ENCODE peak calls at places on chromosomes 2 and 18, in four cellular contexts. S, N, V and T are unnamed samples.
A peak's percentile ranks its signal among the peaks of the same experiment; 100 is the strongest.

GRCh38 chr2:28544405-28544914 is 48.6 kb downstream of the PLB1 start:
- DNase-seq in V (no peak), N (no peak), S (no peak), T (no peak)

GRCh38 chr2:84815146-84815545 is 65.7 kb downstream of the TRABD2A start:
- DNase-seq in S (no peak), V (no peak), N (no peak), T (no peak)

GRCh38 chr2:238235331-238235732 is 4.5 kb downstream of the HES6 start:
- DNase-seq in N (no peak), V (no peak), S (peak; percentile 77), T (no peak)

GRCh38 chr2:218445602-218446001 is 26.7 kb downstream of the VIL1 start:
- DNase-seq in S (no peak), N (no peak), V (no peak), T (no peak)

GRCh38 chr2:239777219-239777618 is 247.9 kb downstream of the NDUFA10 start:
- DNase-seq in V (no peak), N (no peak), S (peak; percentile 42), T (peak; percentile 61)

GRCh38 chr2:71974846-71975245 is 172.8 kb downstream of the CYP26B1 start:
- DNase-seq in N (no peak), V (no peak), S (no peak), T (no peak)

GRCh38 chr2:219595250-219595649 is 2.4 kb upstream of the STK11IP start:
- DNase-seq in V (no peak), S (no peak), N (no peak), T (no peak)

GRCh38 chr2:41955641-41956040 is 92.2 kb upstream of the PKDCC start:
- DNase-seq in S (no peak), V (no peak), N (no peak), T (no peak)

GRCh38 chr18:11541179-11541578 is 68.2 kb upstream of the SLC35G4 start:
- DNase-seq in N (no peak), V (no peak), S (no peak), T (no peak)

GRCh38 chr2:128380061-128380889 is 61.6 kb upstream of the HS6ST1 start:
- DNase-seq in V (no peak), S (peak; percentile 69), N (peak; percentile 24), T (peak; percentile 82)

GRCh38 chr2:192194866-192195547 is at the start of gene TMEFF2:
- DNase-seq in V (peak; percentile 70), N (peak; percentile 67), S (peak; percentile 77), T (peak; percentile 22)

GRCh38 chr2:136116111-136116812 is 1.7 kb downstream of the CXCR4 start:
- DNase-seq in N (peak; percentile 52), V (no peak), S (peak; percentile 92), T (no peak)

GRCh38 chr2:239381709-239382134 is 19.1 kb downstream of the HDAC4 start:
- DNase-seq in V (no peak), N (peak; percentile 45), S (peak; percentile 77), T (no peak)

GRCh38 chr2:170155022-170155722 is 22.8 kb upstream of the MYO3B start:
- DNase-seq in S (no peak), V (no peak), N (no peak), T (no peak)

GRCh38 chr2:239328306-239329191 is 72.3 kb downstream of the HDAC4 start:
- DNase-seq in S (no peak), N (peak; percentile 92), V (no peak), T (no peak)

GRCh38 chr2:7419814-7420213 is 502.6 kb downstream of the RNF144A start:
- DNase-seq in N (no peak), V (no peak), S (no peak), T (no peak)

GRCh38 chr2:98701230-98701629 is 29.7 kb downstream of the MGAT4A start:
- DNase-seq in N (no peak), S (no peak), V (no peak), T (no peak)

GRCh38 chr2:207251573-207252192 is 85.9 kb upstream of the KLF7 start:
- DNase-seq in N (no peak), S (no peak), V (no peak), T (no peak)

GRCh38 chr2:166333809-166334208 is 41.9 kb downstream of the SCN9A start:
- DNase-seq in S (no peak), N (no peak), V (no peak), T (no peak)

GRCh38 chr2:170301606-170302005 is 123.7 kb downstream of the MYO3B start:
- DNase-seq in N (no peak), V (no peak), S (no peak), T (no peak)

GRCh38 chr18:25360301-25360899 is 8.4 kb upstream of the ZNF521 start:
- DNase-seq in N (no peak), V (no peak), S (no peak), T (no peak)

GRCh38 chr18:63138469-63139340 is 180.9 kb downstream of the BCL2 start:
- DNase-seq in S (peak; percentile 84), V (peak; percentile 27), N (no peak), T (no peak)

GRCh38 chr2:106030287-106031268 is 163.5 kb downstream of the UXS1 start:
- DNase-seq in V (no peak), S (no peak), N (peak; percentile 54), T (no peak)

GRCh38 chr18:79801641-79802040 is 3.9 kb downstream of the KCNG2 start:
- DNase-seq in N (no peak), V (no peak), S (peak; percentile 55), T (no peak)

GRCh38 chr2:235793163-235793752 is 299.4 kb downstream of the AGAP1 start:
- DNase-seq in N (peak; percentile 56), V (no peak), S (peak; percentile 64), T (no peak)

GRCh38 chr2:86335865-86336321 is 1.5 kb downstream of the REEP1 start:
- DNase-seq in N (no peak), S (no peak), V (no peak), T (no peak)

GRCh38 chr18:40159141-40160017 is 1795.7 kb upstream of the PIK3C3 start:
- DNase-seq in N (no peak), S (no peak), V (no peak), T (no peak)

GRCh38 chr2:184596819-184597411 is 1.4 kb upstream of the ZNF804A start:
- DNase-seq in S (no peak), V (no peak), N (no peak), T (no peak)

GRCh38 chr2:195559431-195559914 is 97.6 kb upstream of the SLC39A10 start:
- DNase-seq in S (peak; percentile 73), N (peak; percentile 36), V (peak; percentile 13), T (no peak)

GRCh38 chr18:58005036-58005435 is 39.0 kb upstream of the NEDD4L start:
- DNase-seq in V (no peak), N (no peak), S (no peak), T (no peak)

GRCh38 chr2:136135924-136136906 is 18.3 kb upstream of the CXCR4 start:
- DNase-seq in V (no peak), S (peak; percentile 93), N (no peak), T (no peak)

GRCh38 chr2:74447230-74447999 is 5.7 kb upstream of the RTKN start:
- DNase-seq in S (peak; percentile 11), N (no peak), V (no peak), T (no peak)
- TF ChIP-seq POLR2A in S (no peak), N (no peak), V (no peak), T (no peak)

GRCh38 chr2:68119504-68119903 is 38.2 kb upstream of the PNO1 start:
- DNase-seq in N (no peak), V (no peak), S (no peak), T (no peak)

GRCh38 chr2:68125821-68126220 is 31.9 kb upstream of the PNO1 start:
- DNase-seq in S (no peak), V (no peak), N (no peak), T (no peak)

GRCh38 chr2:68122680-68122964 is 35.1 kb upstream of the PNO1 start:
- DNase-seq in N (no peak), V (no peak), S (no peak), T (no peak)

GRCh38 chr2:68124321-68124720 is 33.4 kb upstream of the PNO1 start:
- DNase-seq in S (no peak), N (no peak), V (no peak), T (no peak)

GRCh38 chr2:68121873-68122679 is 35.6 kb upstream of the PNO1 start:
- DNase-seq in N (peak; percentile 82), V (peak; percentile 78), S (peak; percentile 93), T (peak; percentile 97)
- H3K4me3 ChIP-seq in N (no peak overlapping the region), V (no peak overlapping the region), S (no peak overlapping the region), T (no peak overlapping the region)

GRCh38 chr18:5973079-5973478 is 77.8 kb upstream of the TMEM200C start:
- DNase-seq in V (no peak), S (no peak), N (no peak), T (no peak)

GRCh38 chr18:5977022-5977421 is 81.7 kb upstream of the TMEM200C start:
- DNase-seq in V (no peak), S (no peak), N (no peak), T (no peak)

GRCh38 chr18:5972298-5972697 is 77.0 kb upstream of the TMEM200C start:
- DNase-seq in V (no peak), S (no peak), N (peak; percentile 72), T (no peak)

GRCh38 chr18:5974696-5975095 is 79.4 kb upstream of the TMEM200C start:
- DNase-seq in N (no peak), S (no peak), V (no peak), T (no peak)

DNA sequence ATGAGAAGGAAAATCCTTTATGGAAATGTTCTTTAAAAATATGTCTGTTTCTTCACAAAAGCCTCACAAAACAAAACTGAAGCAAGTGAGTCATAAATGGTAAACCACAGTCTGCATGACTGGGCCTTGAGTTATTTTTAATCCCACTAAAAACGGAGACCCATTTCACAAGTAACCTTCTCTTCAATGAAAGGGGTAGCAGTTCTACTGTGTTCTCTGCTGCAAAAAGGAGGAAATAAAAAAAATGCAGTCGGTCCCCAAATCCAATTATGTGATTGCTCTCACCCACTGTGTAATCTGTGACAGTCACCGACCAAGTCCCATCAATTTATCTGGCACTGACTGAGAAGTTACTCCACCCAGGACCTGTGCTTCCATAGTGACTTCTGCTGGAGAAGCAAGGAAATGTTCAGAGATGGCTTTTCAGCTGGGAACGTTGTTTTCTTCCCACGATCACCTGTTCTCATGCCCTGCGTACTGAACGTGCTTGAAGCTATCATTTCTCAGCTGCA is 79.8 kb upstream of the TMEM200C start:
- DNase-seq in N (no peak), S (no peak), V (no peak), T (no peak)
- TF ChIP-seq CTCF in N (no peak), S (no peak), V (no peak), T (no peak)

GRCh38 chr2:150485871-150486538 is 1.5 kb downstream of the RND3 start:
- DNase-seq in V (no peak), S (peak; percentile 74), N (peak; percentile 86), T (peak; percentile 79)
- TF ChIP-seq POLR2A in V (peak; percentile 40), S (no peak), N (peak; percentile 46), T (no peak)

GRCh38 chr18:61333271-61333745 is at the start of gene CDH20:
- DNase-seq in N (no peak), S (no peak), V (no peak), T (no peak)
- H3K4me3 ChIP-seq in N (peak within 1 kb of the TSS; percentile 25), S (peak within 1 kb of the TSS; percentile 23), V (peak within 1 kb of the TSS; percentile 69), T (peak within 1 kb of the TSS; percentile 8)